ENCODE peak calls at places on chromosomes 1 and 21, in nine cellular contexts. One of them, this sample, is unnamed.

GRCh38 chr1:185570962-185571361 is 163.2 kb upstream of the HMCN1 start:
- DNase-seq in astrocyte of the spinal cord: no peak
- DNase-seq in AG04450: no peak
- DNase-seq in neural progenitor cell: no peak
- DNase-seq in endodermal cell: no peak
- DNase-seq in ovary: no peak
- DNase-seq in transverse colon: peak; percentile 49
- DNase-seq in foreskin fibroblast: no peak
- DNase-seq in epithelial cell of esophagus: peak; percentile 80
- DNase-seq in this sample: peak; percentile 57

GRCh38 chr1:240652554-240652953 is 40.6 kb upstream of the GREM2 start:
- DNase-seq in AG04450: no peak
- DNase-seq in transverse colon: no peak
- DNase-seq in neural progenitor cell: no peak
- DNase-seq in epithelial cell of esophagus: no peak
- DNase-seq in astrocyte of the spinal cord: no peak
- DNase-seq in ovary: no peak
- DNase-seq in endodermal cell: no peak
- DNase-seq in foreskin fibroblast: peak; percentile 28
- DNase-seq in this sample: no peak

GRCh38 chr1:153790282-153790995 is 15.2 kb downstream of the SLC27A3 start:
- DNase-seq in foreskin fibroblast: peak; percentile 84
- DNase-seq in AG04450: peak; percentile 62
- DNase-seq in astrocyte of the spinal cord: peak; percentile 43
- DNase-seq in transverse colon: peak; percentile 69
- DNase-seq in neural progenitor cell: no peak
- DNase-seq in endodermal cell: no peak
- DNase-seq in epithelial cell of esophagus: no peak
- DNase-seq in ovary: peak; percentile 90
- DNase-seq in this sample: peak; percentile 64

GRCh38 chr1:47593598-47594285 is 155.9 kb downstream of the FOXD2 start:
- DNase-seq in neural progenitor cell: no peak
- DNase-seq in AG04450: no peak
- DNase-seq in ovary: no peak
- DNase-seq in foreskin fibroblast: no peak
- DNase-seq in epithelial cell of esophagus: no peak
- DNase-seq in transverse colon: no peak
- DNase-seq in endodermal cell: peak; percentile 38
- DNase-seq in astrocyte of the spinal cord: no peak
- DNase-seq in this sample: no peak

GRCh38 chr1:63907051-63907450 is 133.2 kb downstream of the ROR1 start:
- DNase-seq in neural progenitor cell: no peak
- DNase-seq in foreskin fibroblast: no peak
- DNase-seq in ovary: no peak
- DNase-seq in astrocyte of the spinal cord: no peak
- DNase-seq in AG04450: no peak
- DNase-seq in endodermal cell: no peak
- DNase-seq in transverse colon: no peak
- DNase-seq in epithelial cell of esophagus: no peak
- DNase-seq in this sample: no peak

GRCh38 chr1:237239248-237239647 is 197.3 kb downstream of the RYR2 start:
- DNase-seq in endodermal cell: peak; percentile 66
- DNase-seq in ovary: no peak
- DNase-seq in foreskin fibroblast: no peak
- DNase-seq in transverse colon: no peak
- DNase-seq in neural progenitor cell: no peak
- DNase-seq in epithelial cell of esophagus: no peak
- DNase-seq in astrocyte of the spinal cord: no peak
- DNase-seq in AG04450: no peak
- DNase-seq in this sample: no peak

GRCh38 chr1:220787069-220787614 is 429 bp downstream of the MTARC1 start:
- DNase-seq in AG04450: no peak
- DNase-seq in epithelial cell of esophagus: peak; percentile 72
- DNase-seq in astrocyte of the spinal cord: no peak
- DNase-seq in transverse colon: peak; percentile 80
- DNase-seq in neural progenitor cell: no peak
- DNase-seq in ovary: no peak
- DNase-seq in endodermal cell: peak; percentile 90
- DNase-seq in foreskin fibroblast: no peak
- DNase-seq in this sample: no peak

GRCh38 chr1:156444407-156445001 is 56.1 kb downstream of the MEF2D start:
- DNase-seq in foreskin fibroblast: peak; percentile 34
- DNase-seq in epithelial cell of esophagus: peak; percentile 48
- DNase-seq in ovary: no peak
- DNase-seq in astrocyte of the spinal cord: no peak
- DNase-seq in transverse colon: no peak
- DNase-seq in AG04450: no peak
- DNase-seq in neural progenitor cell: peak; percentile 83
- DNase-seq in endodermal cell: peak; percentile 84
- DNase-seq in this sample: peak; percentile 61

GRCh38 chr1:22643381-22643780 is at the start of gene C1QC:
- DNase-seq in ovary: no peak
- DNase-seq in astrocyte of the spinal cord: no peak
- DNase-seq in neural progenitor cell: no peak
- DNase-seq in transverse colon: peak; percentile 26
- DNase-seq in foreskin fibroblast: no peak
- DNase-seq in AG04450: no peak
- DNase-seq in epithelial cell of esophagus: no peak
- DNase-seq in endodermal cell: no peak
- DNase-seq in this sample: no peak

GRCh38 chr1:11298390-11299224 is 25.6 kb downstream of the UBIAD1 start:
- DNase-seq in astrocyte of the spinal cord: no peak
- DNase-seq in endodermal cell: no peak
- DNase-seq in foreskin fibroblast: no peak
- DNase-seq in neural progenitor cell: no peak
- DNase-seq in AG04450: no peak
- DNase-seq in ovary: no peak
- DNase-seq in epithelial cell of esophagus: no peak
- DNase-seq in transverse colon: no peak
- DNase-seq in this sample: no peak

GRCh38 chr21:41283211-41283818 is 33.3 kb upstream of the FAM3B start:
- DNase-seq in foreskin fibroblast: peak; percentile 86
- DNase-seq in endodermal cell: peak; percentile 63
- DNase-seq in neural progenitor cell: peak; percentile 81
- DNase-seq in AG04450: peak; percentile 65
- DNase-seq in transverse colon: peak; percentile 50
- DNase-seq in ovary: no peak
- DNase-seq in epithelial cell of esophagus: peak; percentile 87
- DNase-seq in astrocyte of the spinal cord: peak; percentile 75
- DNase-seq in this sample: peak; percentile 95

GRCh38 chr1:14538335-14538734 is 60.1 kb upstream of the KAZN start:
- DNase-seq in neural progenitor cell: no peak
- DNase-seq in epithelial cell of esophagus: no peak
- DNase-seq in transverse colon: no peak
- DNase-seq in foreskin fibroblast: no peak
- DNase-seq in astrocyte of the spinal cord: no peak
- DNase-seq in AG04450: no peak
- DNase-seq in endodermal cell: peak; percentile 50
- DNase-seq in ovary: no peak
- DNase-seq in this sample: no peak

GRCh38 chr1:44405804-44406743 is 1.0 kb downstream of the RNF220 start:
- DNase-seq in endodermal cell: peak; percentile 77
- DNase-seq in transverse colon: no peak
- DNase-seq in epithelial cell of esophagus: no peak
- DNase-seq in neural progenitor cell: peak; percentile 54
- DNase-seq in ovary: no peak
- DNase-seq in astrocyte of the spinal cord: no peak
- DNase-seq in foreskin fibroblast: peak; percentile 41
- DNase-seq in AG04450: no peak
- DNase-seq in this sample: peak; percentile 50

DNA sequence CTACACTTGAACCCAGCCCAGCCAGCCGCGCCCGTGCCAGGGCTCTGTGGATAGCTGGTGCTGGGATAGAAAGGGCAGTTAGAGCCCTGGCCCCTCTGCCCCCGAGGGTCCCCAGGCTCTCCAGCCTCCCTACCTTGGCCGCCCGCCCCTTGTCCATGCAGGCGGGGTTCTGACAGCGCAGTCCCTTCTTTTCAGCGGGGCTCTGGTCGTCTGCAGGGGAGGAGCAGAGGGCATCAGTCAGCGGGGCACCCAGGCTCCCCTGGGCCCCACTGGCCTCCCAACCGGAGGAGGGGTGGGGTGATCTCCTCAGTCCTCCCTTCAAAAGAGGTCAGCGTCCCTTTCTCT is 4.9 kb upstream of the PLEKHG5 start:
- DNase-seq in neural progenitor cell: peak; percentile 44
- DNase-seq in transverse colon: no peak
- DNase-seq in foreskin fibroblast: no peak
- DNase-seq in AG04450: no peak
- DNase-seq in endodermal cell: peak; percentile 67
- DNase-seq in astrocyte of the spinal cord: no peak
- DNase-seq in ovary: peak; percentile 33
- DNase-seq in epithelial cell of esophagus: no peak
- DNase-seq in this sample: no peak
- H3K4me3 ChIP-seq in neural progenitor cell: peak overlapping the region; percentile 89
- H3K4me3 ChIP-seq in transverse colon: peak overlapping the region; percentile 50
- H3K4me3 ChIP-seq in foreskin fibroblast: peak overlapping the region; percentile 58
- H3K4me3 ChIP-seq in AG04450: peak overlapping the region; percentile 77
- H3K4me3 ChIP-seq in endodermal cell: peak overlapping the region; percentile 78
- H3K4me3 ChIP-seq in astrocyte of the spinal cord: peak overlapping the region; percentile 62
- H3K4me3 ChIP-seq in ovary: no peak overlapping the region
- H3K4me3 ChIP-seq in epithelial cell of esophagus: peak overlapping the region; percentile 68
- H3K4me3 ChIP-seq in this sample: peak overlapping the region; percentile 69

GRCh38 chr1:12549106-12549459 is 68.9 kb downstream of the DHRS3 start:
- DNase-seq in AG04450: no peak
- DNase-seq in ovary: peak; percentile 82
- DNase-seq in foreskin fibroblast: no peak
- DNase-seq in astrocyte of the spinal cord: peak; percentile 57
- DNase-seq in endodermal cell: no peak
- DNase-seq in neural progenitor cell: no peak
- DNase-seq in epithelial cell of esophagus: no peak
- DNase-seq in transverse colon: peak; percentile 38
- DNase-seq in this sample: no peak

GRCh38 chr1:12547586-12548225 is 70.3 kb downstream of the DHRS3 start:
- DNase-seq in AG04450: no peak
- DNase-seq in astrocyte of the spinal cord: no peak
- DNase-seq in transverse colon: peak; percentile 4
- DNase-seq in foreskin fibroblast: no peak
- DNase-seq in epithelial cell of esophagus: no peak
- DNase-seq in ovary: peak; percentile 34
- DNase-seq in endodermal cell: no peak
- DNase-seq in neural progenitor cell: no peak
- DNase-seq in this sample: no peak

GRCh38 chr1:12548279-12549105 is 69.5 kb downstream of the DHRS3 start:
- DNase-seq in epithelial cell of esophagus: no peak
- DNase-seq in transverse colon: no peak
- DNase-seq in endodermal cell: no peak
- DNase-seq in astrocyte of the spinal cord: no peak
- DNase-seq in neural progenitor cell: no peak
- DNase-seq in AG04450: no peak
- DNase-seq in foreskin fibroblast: no peak
- DNase-seq in ovary: peak; percentile 34
- DNase-seq in this sample: no peak

GRCh38 chr1:12551584-12551983 is 66.4 kb downstream of the DHRS3 start:
- DNase-seq in AG04450: no peak
- DNase-seq in endodermal cell: no peak
- DNase-seq in astrocyte of the spinal cord: no peak
- DNase-seq in foreskin fibroblast: no peak
- DNase-seq in epithelial cell of esophagus: no peak
- DNase-seq in neural progenitor cell: no peak
- DNase-seq in ovary: no peak
- DNase-seq in transverse colon: no peak
- DNase-seq in this sample: no peak

GRCh38 chr1:12549460-12550349 is 68.3 kb downstream of the DHRS3 start:
- DNase-seq in epithelial cell of esophagus: peak; percentile 93
- DNase-seq in endodermal cell: no peak
- DNase-seq in foreskin fibroblast: peak; percentile 79
- DNase-seq in ovary: peak; percentile 84
- DNase-seq in astrocyte of the spinal cord: peak; percentile 97
- DNase-seq in neural progenitor cell: peak; percentile 36
- DNase-seq in AG04450: peak; percentile 93
- DNase-seq in transverse colon: peak; percentile 73
- DNase-seq in this sample: peak; percentile 81
- H3K4me3 ChIP-seq in epithelial cell of esophagus: peak overlapping the region; percentile 10
- H3K4me3 ChIP-seq in endodermal cell: no peak overlapping the region
- H3K4me3 ChIP-seq in foreskin fibroblast: peak overlapping the region; percentile 7
- H3K4me3 ChIP-seq in ovary: peak overlapping the region; percentile 13
- H3K4me3 ChIP-seq in astrocyte of the spinal cord: no peak overlapping the region
- H3K4me3 ChIP-seq in neural progenitor cell: no peak overlapping the region
- H3K4me3 ChIP-seq in AG04450: peak overlapping the region; percentile 29
- H3K4me3 ChIP-seq in transverse colon: no peak overlapping the region
- H3K4me3 ChIP-seq in this sample: peak overlapping the region; percentile 61

DNA sequence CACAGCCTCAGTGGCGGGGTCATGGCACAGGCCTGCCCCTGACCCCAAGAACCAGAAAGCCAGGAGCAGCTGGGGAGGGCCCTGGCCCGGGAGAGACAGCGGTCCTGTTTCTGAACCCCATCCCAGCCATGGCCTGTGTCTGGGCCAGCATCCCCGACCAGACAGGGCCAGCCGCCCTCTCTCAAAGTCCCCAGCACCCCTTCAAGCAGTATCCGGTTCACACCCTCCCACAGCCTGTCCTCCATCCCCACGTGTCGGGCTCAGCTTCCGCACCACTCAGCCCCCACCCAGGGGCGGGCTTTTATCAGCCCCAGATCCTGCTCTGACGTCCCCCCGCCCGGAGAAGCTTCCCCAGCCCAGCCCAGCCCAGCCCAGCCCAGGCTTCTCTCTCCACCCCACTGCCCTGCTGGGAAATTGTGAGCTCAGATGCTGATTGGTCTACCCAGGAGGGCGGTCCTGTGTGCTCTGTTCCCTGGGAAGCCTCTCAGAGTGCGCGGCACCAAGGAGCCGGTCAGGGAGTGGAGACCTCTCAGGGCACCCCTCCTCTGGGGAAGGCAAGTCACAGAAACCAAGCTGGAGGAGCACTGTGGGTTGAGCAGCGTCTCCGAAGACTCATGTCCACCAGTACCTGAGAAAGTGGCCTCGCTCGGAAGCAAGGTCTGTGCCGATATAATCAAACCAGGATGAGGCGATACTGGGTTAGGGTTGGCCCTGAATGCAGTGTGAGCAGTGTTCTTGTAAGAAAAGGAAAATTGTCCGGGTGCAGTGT is 4.7 kb upstream of the FAAP20 start:
- DNase-seq in endodermal cell: peak; percentile 93
- DNase-seq in astrocyte of the spinal cord: peak; percentile 89
- DNase-seq in neural progenitor cell: peak; percentile 80
- DNase-seq in foreskin fibroblast: peak; percentile 95
- DNase-seq in AG04450: peak; percentile 49
- DNase-seq in transverse colon: peak; percentile 92
- DNase-seq in ovary: peak; percentile 87
- DNase-seq in epithelial cell of esophagus: peak; percentile 87
- DNase-seq in this sample: peak; percentile 94
- H3K4me3 ChIP-seq in endodermal cell: peak overlapping the region; percentile 78
- H3K4me3 ChIP-seq in astrocyte of the spinal cord: peak overlapping the region; percentile 47
- H3K4me3 ChIP-seq in neural progenitor cell: peak overlapping the region; percentile 45
- H3K4me3 ChIP-seq in foreskin fibroblast: peak overlapping the region; percentile 60
- H3K4me3 ChIP-seq in AG04450: peak overlapping the region; percentile 61
- H3K4me3 ChIP-seq in transverse colon: peak overlapping the region; percentile 39
- H3K4me3 ChIP-seq in ovary: peak overlapping the region; percentile 38
- H3K4me3 ChIP-seq in epithelial cell of esophagus: peak overlapping the region; percentile 62
- H3K4me3 ChIP-seq in this sample: peak overlapping the region; percentile 89

GRCh38 chr1:225454067-225454618 is 26.3 kb upstream of the LBR start:
- DNase-seq in AG04450: no peak
- DNase-seq in transverse colon: peak; percentile 7
- DNase-seq in neural progenitor cell: no peak
- DNase-seq in ovary: no peak
- DNase-seq in endodermal cell: peak; percentile 13
- DNase-seq in foreskin fibroblast: no peak
- DNase-seq in astrocyte of the spinal cord: peak; percentile 32
- DNase-seq in epithelial cell of esophagus: peak; percentile 94
- DNase-seq in this sample: no peak
- H3K4me3 ChIP-seq in AG04450: no peak overlapping the region
- H3K4me3 ChIP-seq in transverse colon: no peak overlapping the region
- H3K4me3 ChIP-seq in neural progenitor cell: no peak overlapping the region
- H3K4me3 ChIP-seq in ovary: no peak overlapping the region
- H3K4me3 ChIP-seq in endodermal cell: no peak overlapping the region
- H3K4me3 ChIP-seq in foreskin fibroblast: no peak overlapping the region
- H3K4me3 ChIP-seq in astrocyte of the spinal cord: no peak overlapping the region
- H3K4me3 ChIP-seq in epithelial cell of esophagus: no peak overlapping the region
- H3K4me3 ChIP-seq in this sample: no peak overlapping the region

This sample was measured in adipocyte.